ENCODE peak calls at places on chromosome 21, in nine cellular contexts. R is HCT116; L is CD8-positive, alpha-beta T cell; K is upper lobe of right lung; T is mammary epithelial cell; A is fibroblast of lung; S is K562; H is heart right ventricle; I is adrenal gland. V is an unnamed sample.

GRCh38 chr21:38679531-38679930 is 126.2 kb upstream of the ETS2 start:
- DNase-seq in A (peak; percentile 45), H (peak; percentile 12), K (no peak), S (no peak), R (no peak), T (peak; percentile 39), L (no peak), I (no peak), V (peak; percentile 5)

GRCh38 chr21:46229133-46229922 is 754 bp upstream of the LSS start:
- DNase-seq in H (no peak), S (peak; percentile 74), K (no peak), R (no peak), T (no peak), A (no peak), I (no peak), L (no peak), V (peak; percentile 60)

GRCh38 chr21:14210738-14211137 is at the start of gene LIPI:
- DNase-seq in K (no peak), H (no peak), I (no peak), S (no peak), T (no peak), L (no peak), A (no peak), R (no peak), V (no peak)

GRCh38 chr21:39867198-39867650 is at the start of gene PCP4:
- DNase-seq in S (peak; percentile 68), A (peak; percentile 9), K (no peak), L (no peak), H (peak; percentile 10), I (peak; percentile 75), R (peak; percentile 27), T (peak; percentile 42), V (peak; percentile 76)

GRCh38 chr21:39712976-39713375 is 32.0 kb upstream of the IGSF5 start:
- DNase-seq in I (no peak), T (no peak), R (no peak), H (no peak), L (no peak), S (no peak), A (no peak), K (no peak), V (peak; percentile 68)

GRCh38 chr21:46124926-46125845 is 27.3 kb downstream of the COL6A2 start:
- DNase-seq in A (no peak), K (peak; percentile 56), H (peak; percentile 5), S (no peak), T (no peak), R (no peak), L (peak; percentile 0), I (peak; percentile 7), V (peak; percentile 1)

GRCh38 chr21:39660596-39660995 is 47.9 kb downstream of the B3GALT5 start:
- DNase-seq in K (peak; percentile 53), T (peak; percentile 27), A (peak; percentile 76), L (no peak), S (no peak), R (no peak), I (peak; percentile 45), H (peak; percentile 71), V (peak; percentile 96)

GRCh38 chr21:8990326-8991087 is 1530.9 kb upstream of the TPTE start:
- DNase-seq in T (no peak), K (no peak), I (no peak), A (no peak), H (no peak), L (no peak), S (no peak), R (no peak), V (no peak)

GRCh38 chr21:38948377-38948776 is 142.6 kb downstream of the ETS2 start:
- DNase-seq in I (no peak), H (no peak), K (no peak), A (peak; percentile 53), S (no peak), L (no peak), R (no peak), T (peak; percentile 13), V (no peak)

GRCh38 chr21:42540396-42540795 is 26.7 kb downstream of the SLC37A1 start:
- DNase-seq in S (no peak), R (no peak), I (no peak), H (no peak), T (no peak), A (no peak), L (no peak), K (peak; percentile 42), V (no peak)

GRCh38 chr21:42539931-42540343 is 26.3 kb downstream of the SLC37A1 start:
- DNase-seq in S (peak; percentile 80), L (no peak), H (no peak), A (no peak), R (no peak), T (no peak), I (no peak), K (peak; percentile 67), V (no peak)

GRCh38 chr21:42542196-42542595 is 28.5 kb downstream of the SLC37A1 start:
- DNase-seq in L (no peak), R (no peak), I (no peak), S (no peak), T (no peak), A (no peak), H (no peak), K (peak; percentile 49), V (no peak)

GRCh38 chr21:42541618-42542017 is 28.0 kb downstream of the SLC37A1 start:
- DNase-seq in R (no peak), L (no peak), S (no peak), K (peak; percentile 6), A (no peak), H (no peak), T (no peak), I (no peak), V (no peak)

GRCh38 chr21:42541174-42541573 is 27.5 kb downstream of the SLC37A1 start:
- DNase-seq in T (no peak), H (no peak), S (no peak), K (peak; percentile 50), I (no peak), A (no peak), R (no peak), L (no peak), V (no peak)
- H3K9me3 ChIP-seq in T (no peaks in the 10 kb centered on the region), H (no peaks in the 10 kb centered on the region), S (no peaks in the 10 kb centered on the region), K (no peaks in the 10 kb centered on the region), I (no peaks in the 10 kb centered on the region), A (no peaks in the 10 kb centered on the region), R (no peaks in the 10 kb centered on the region), L (no peaks in the 10 kb centered on the region), V (no peaks in the 10 kb centered on the region)

GRCh38 chr21:37198989-37199924 is 67.9 kb downstream of the VPS26C start:
- DNase-seq in I (no peak), R (peak; percentile 66), A (peak; percentile 64), S (no peak), T (peak; percentile 91), L (no peak), K (no peak), H (no peak), V (peak; percentile 46)
- H3K36me3 ChIP-seq in I (no peaks in the 10 kb centered on the region), R (peaks cover 24% of the 10 kb centered on the region), A (peaks cover 8% of the 10 kb centered on the region), S (peaks cover 80% of the 10 kb centered on the region), T (peaks cover 11% of the 10 kb centered on the region), L (peaks cover 31% of the 10 kb centered on the region), K (peaks cover 76% of the 10 kb centered on the region), H (peaks cover 99% of the 10 kb centered on the region), V (peaks cover 40% of the 10 kb centered on the region)

GRCh38 chr21:44303490-44303981 is 3.7 kb downstream of the PFKL start:
- DNase-seq in K (no peak), S (no peak), I (no peak), R (no peak), L (no peak), A (no peak), H (no peak), T (no peak), V (no peak)
- H3K27ac ChIP-seq in K (no peak overlapping the region), S (no peak overlapping the region), I (no peak overlapping the region), R (no peak overlapping the region), L (no peak overlapping the region), A (no peak overlapping the region), H (peak overlapping the region; percentile 27), T (no peak overlapping the region), V (no peak overlapping the region)

GRCh38 chr21:30988706-30989105 is 49.6 kb downstream of the KRTAP19-8 start:
- DNase-seq in K (no peak), T (no peak), R (no peak), I (no peak), L (no peak), H (no peak), A (no peak), S (no peak), V (no peak)

GRCh38 chr21:30994917-30995316 is 43.4 kb downstream of the KRTAP19-8 start:
- DNase-seq in I (no peak), S (no peak), K (no peak), T (no peak), A (no peak), L (no peak), R (no peak), H (no peak), V (no peak)

GRCh38 chr21:30984897-30985296 is 53.4 kb downstream of the KRTAP19-8 start:
- DNase-seq in A (no peak), K (no peak), L (no peak), I (no peak), R (no peak), T (no peak), H (no peak), S (no peak), V (no peak)

GRCh38 chr21:30986966-30987365 is 51.3 kb downstream of the KRTAP19-8 start:
- DNase-seq in A (no peak), S (no peak), K (no peak), T (no peak), I (no peak), R (no peak), L (no peak), H (peak; percentile 55), V (no peak)

DNA sequence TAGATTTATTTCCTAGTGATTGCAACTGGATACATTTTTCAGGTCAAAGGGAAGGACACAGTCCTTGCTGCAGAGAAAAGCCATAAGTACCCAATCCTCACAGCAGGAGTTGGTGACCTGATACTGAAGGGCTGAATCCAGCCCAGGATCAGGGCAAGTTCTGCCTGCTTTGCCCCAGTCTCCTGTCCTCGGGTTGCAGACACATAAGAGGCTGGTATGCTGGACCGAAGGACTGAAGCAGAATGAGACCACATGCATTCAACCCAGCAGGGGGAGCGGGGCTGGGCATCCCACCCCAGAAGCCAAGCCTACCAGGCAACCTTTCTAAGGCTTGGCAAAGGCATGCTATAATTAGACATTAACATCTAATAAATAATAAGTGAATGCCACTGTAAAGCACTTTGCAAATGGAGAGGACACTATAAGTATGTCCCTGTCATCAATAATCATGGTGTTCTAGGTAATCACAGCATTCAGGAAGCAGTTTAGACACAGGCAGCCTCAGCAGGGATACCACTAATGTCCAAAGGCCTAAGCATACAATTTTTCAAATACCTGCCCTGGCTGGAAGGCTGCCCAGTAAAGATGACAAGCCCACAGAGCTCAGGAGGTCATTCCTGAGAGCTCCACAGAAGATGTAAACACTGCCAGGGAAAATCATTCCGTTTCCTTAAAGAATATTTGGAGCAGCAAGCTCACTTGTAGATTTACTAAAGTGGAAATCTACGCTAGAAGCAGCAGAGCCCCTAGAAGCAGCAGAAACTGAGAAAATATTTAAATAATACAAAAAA is 47.6 kb downstream of the KRTAP19-8 start:
- DNase-seq in L (no peak), A (no peak), H (no peak), S (no peak), K (no peak), T (no peak), R (no peak), I (no peak), V (no peak)
- H3K9me3 ChIP-seq in L (no peaks in the 10 kb centered on the region), A (no peaks in the 10 kb centered on the region), H (no peaks in the 10 kb centered on the region), S (no peaks in the 10 kb centered on the region), K (no peaks in the 10 kb centered on the region), T (peaks cover 13% of the 10 kb centered on the region), R (no peaks in the 10 kb centered on the region), I (no peaks in the 10 kb centered on the region), V (no peaks in the 10 kb centered on the region)

GRCh38 chr21:43691801-43692200 is 27.1 kb upstream of the PDXK start:
- DNase-seq in S (no peak), K (no peak), I (no peak), H (no peak), A (no peak), T (no peak), L (no peak), R (no peak), V (no peak)
- H3K36me3 ChIP-seq in S (peaks cover 97% of the 10 kb centered on the region), K (peaks cover 69% of the 10 kb centered on the region), I (no peaks in the 10 kb centered on the region), H (peaks cover 100% of the 10 kb centered on the region), A (peaks cover 22% of the 10 kb centered on the region), T (peaks cover 28% of the 10 kb centered on the region), L (peaks cover 65% of the 10 kb centered on the region), R (peaks cover 72% of the 10 kb centered on the region), V (peaks cover 74% of the 10 kb centered on the region)

V was measured in SJCRH30.